ENCODE peak calls at places on chromosomes 1 and 21, in eight cellular contexts. N, V, M, L, E, G, J and F are unnamed samples.

GRCh38 chr1:65509912-65510680 is 89.6 kb downstream of the LEPR start:
- DNase-seq in N (peak; percentile 82), V (no peak), M (no peak), L (no peak), E (no peak), G (no peak), J (no peak), F (no peak)

GRCh38 chr1:85289207-85289847 is 12.9 kb upstream of the BCL10 start:
- DNase-seq in N (peak; percentile 97), V (no peak), M (no peak), L (no peak), E (no peak), G (no peak), J (no peak), F (no peak)

GRCh38 chr1:37471345-37472231 is 2.8 kb upstream of the ZC3H12A start:
- DNase-seq in N (peak; percentile 90), V (peak; percentile 72), M (no peak), L (peak; percentile 84), E (peak; percentile 74), G (no peak), J (no peak), F (no peak)

GRCh38 chr1:9845914-9846313 is 22.1 kb upstream of the CLSTN1 start:
- DNase-seq in N (no peak), V (no peak), M (no peak), L (peak; percentile 25), E (no peak), G (no peak), J (no peak), F (no peak)

GRCh38 chr1:62435231-62436038 is 1.4 kb upstream of the USP1 start:
- DNase-seq in N (no peak), V (no peak), M (no peak), L (peak; percentile 19), E (peak; percentile 18), G (no peak), J (no peak), F (no peak)

GRCh38 chr1:246170574-246171261 is 336.4 kb downstream of the SMYD3 start:
- DNase-seq in N (no peak), V (no peak), M (no peak), L (no peak), E (no peak), G (no peak), J (no peak), F (no peak)

GRCh38 chr21:38236232-38236631 is 20.6 kb upstream of the KCNJ15 start:
- DNase-seq in N (no peak), V (no peak), M (no peak), L (no peak), E (no peak), G (no peak), J (no peak), F (no peak)

GRCh38 chr1:10980094-10980577 is 32.3 kb upstream of the TARDBP start:
- DNase-seq in N (peak; percentile 31), V (peak; percentile 76), M (peak; percentile 85), L (peak; percentile 82), E (peak; percentile 35), G (no peak), J (no peak), F (no peak)

GRCh38 chr1:114154146-114154962 is 685 bp upstream of the SYT6 start:
- DNase-seq in N (no peak), V (no peak), M (peak; percentile 85), L (no peak), E (peak; percentile 22), G (no peak), J (no peak), F (no peak)

GRCh38 chr1:202835548-202836072 is 24.9 kb downstream of the PCAT6 start:
- DNase-seq in N (no peak), V (no peak), M (no peak), L (no peak), E (no peak), G (no peak), J (peak; percentile 34), F (no peak)

GRCh38 chr21:32888971-32889370 is 117.4 kb upstream of the PAXBP1 start:
- DNase-seq in N (no peak), V (no peak), M (no peak), L (no peak), E (no peak), G (no peak), J (no peak), F (no peak)

GRCh38 chr1:12179111-12179519 is 12.3 kb downstream of the TNFRSF1B start:
- DNase-seq in N (peak; percentile 88), V (no peak), M (no peak), L (peak; percentile 41), E (no peak), G (no peak), J (peak; percentile 64), F (no peak)

GRCh38 chr1:84141177-84142003 is 2.7 kb upstream of the PRKACB start:
- DNase-seq in N (peak; percentile 40), V (no peak), M (no peak), L (no peak), E (no peak), G (no peak), J (no peak), F (no peak)

GRCh38 chr1:205435904-205436573 is 14.2 kb upstream of the LEMD1 start:
- DNase-seq in N (no peak), V (no peak), M (no peak), L (no peak), E (peak; percentile 31), G (no peak), J (no peak), F (no peak)

GRCh38 chr1:85473390-85473789 is 8.4 kb upstream of the DDAH1 start:
- DNase-seq in N (peak; percentile 70), V (no peak), M (no peak), L (no peak), E (no peak), G (no peak), J (no peak), F (no peak)

DNA sequence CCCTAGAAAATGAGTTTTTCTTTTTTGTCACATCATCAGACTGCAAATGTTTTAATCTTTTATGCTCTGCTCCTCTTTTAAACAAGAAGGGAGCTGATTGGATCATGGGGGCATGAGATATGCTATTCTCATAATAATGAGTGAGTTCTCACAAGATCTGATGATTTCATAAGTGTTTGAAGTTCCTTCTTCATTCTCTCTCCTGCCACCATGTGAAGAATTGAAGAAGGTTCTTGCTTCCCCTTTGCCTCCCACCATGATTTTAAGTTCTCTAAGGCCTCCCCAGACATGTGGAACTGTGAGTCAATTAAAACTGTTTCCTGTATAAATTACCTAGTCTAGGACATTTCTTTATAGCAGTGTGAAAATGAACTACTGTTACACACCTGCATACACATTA is 218.2 kb downstream of the NRIP1 start:
- DNase-seq in N (no peak), V (no peak), M (no peak), L (no peak), E (no peak), G (no peak), J (no peak), F (no peak)
- H3K27ac ChIP-seq in N (no peak overlapping the region), V (no peak overlapping the region), M (no peak overlapping the region), L (no peak overlapping the region), E (no peak overlapping the region), G (no peak overlapping the region), J (no peak overlapping the region), F (no peak overlapping the region)

GRCh38 chr1:7611421-7612010 is 159.6 kb upstream of the VAMP3 start:
- DNase-seq in N (no peak), V (no peak), M (no peak), L (no peak), E (no peak), G (no peak), J (no peak), F (no peak)
- TF ChIP-seq POLR2A in N (no peak), V (no peak), M (no peak), L (no peak), E (no peak), G (no peak), J (no peak), F (no peak)

GRCh38 chr1:64199154-64199553 is 4.3 kb upstream of the UBE2U start:
- DNase-seq in N (peak; percentile 30), V (no peak), M (no peak), L (no peak), E (no peak), G (no peak), J (no peak), F (no peak)
- H3K27ac ChIP-seq in N (no peak overlapping the region), V (no peak overlapping the region), M (no peak overlapping the region), L (no peak overlapping the region), E (no peak overlapping the region), G (no peak overlapping the region), J (no peak overlapping the region), F (no peak overlapping the region)

DNA sequence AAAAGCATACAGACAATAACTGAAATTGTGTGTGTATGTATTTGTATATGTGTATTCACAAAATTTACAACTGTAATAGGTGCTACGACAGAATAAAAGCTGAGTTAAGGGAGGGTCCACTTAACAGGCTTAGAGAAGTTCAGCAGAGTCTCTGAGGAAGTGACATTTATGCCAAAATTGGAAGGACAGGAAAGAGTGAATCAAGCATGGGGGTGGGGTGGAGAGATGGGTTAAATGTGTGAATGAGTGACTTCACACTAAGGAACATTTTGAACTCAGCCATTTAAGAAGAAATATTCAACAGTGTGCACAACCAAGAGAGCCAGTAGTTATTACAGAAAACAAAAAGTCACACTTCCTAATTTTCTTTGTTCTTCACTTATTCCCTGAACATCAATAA is 53.8 kb upstream of the RGS1 start:
- DNase-seq in N (no peak), V (no peak), M (no peak), L (no peak), E (no peak), G (no peak), J (no peak), F (no peak)
- TF ChIP-seq POLR2A in N (no peak), V (no peak), M (no peak), L (no peak), E (no peak), G (no peak), J (no peak), F (no peak)

GRCh38 chr1:201710632-201711031 is 118.3 kb upstream of the IPO9 start:
- DNase-seq in N (no peak), V (no peak), M (no peak), L (no peak), E (no peak), G (no peak), J (no peak), F (no peak)
- H3K27ac ChIP-seq in N (peak overlapping the region; percentile 49), V (no peak overlapping the region), M (no peak overlapping the region), L (peak overlapping the region; percentile 89), E (no peak overlapping the region), G (peak overlapping the region; percentile 92), J (no peak overlapping the region), F (peak overlapping the region; percentile 95)